ENCODE peak calls at places on chromosomes 4 and X, in six cellular contexts. O, G, H, X, E and N are unnamed samples.

GRCh38 chrX:41923925-41924693 is 755 bp upstream of the CASK start:
- DNase-seq in O (no peak), G (peak), H (peak), X (peak), E (no peak), N (peak)

GRCh38 chr4:23728393-23728792 is 161.5 kb downstream of the PPARGC1A start:
- DNase-seq in O (peak), G (no peak), H (no peak), X (peak), E (peak), N (no peak)

GRCh38 chrX:7146703-7147430 is 645 bp upstream of the STS start:
- DNase-seq in O (no peak), G (peak), H (peak), X (peak), E (no peak), N (peak)

GRCh38 chr4:23163649-23164436 is 471.1 kb downstream of the GBA3 start:
- DNase-seq in O (no peak), G (no peak), H (no peak), X (no peak), E (no peak), N (no peak)

GRCh38 chr4:151158979-151159378 is 59.6 kb downstream of the RPS3A start:
- DNase-seq in O (no peak), G (no peak), H (no peak), X (no peak), E (no peak), N (no peak)

GRCh38 chr4:11635336-11635735 is 206.6 kb upstream of the HS3ST1 start:
- DNase-seq in O (peak), G (no peak), H (no peak), X (peak), E (no peak), N (no peak)

GRCh38 chr4:55444822-55445221 is 49.1 kb downstream of the TMEM165 start:
- DNase-seq in O (no peak), G (no peak), H (no peak), X (peak), E (no peak), N (no peak)

GRCh38 chrX:48683411-48683982 is at the start of gene WAS:
- DNase-seq in O (no peak), G (peak), H (peak), X (no peak), E (no peak), N (peak)

GRCh38 chr4:189001283-189001970 is 862.2 kb downstream of the TRIML1 start:
- DNase-seq in O (no peak), G (no peak), H (no peak), X (no peak), E (no peak), N (no peak)

GRCh38 chr4:68734095-68734494 is 63.6 kb upstream of the UGT2B15 start:
- DNase-seq in O (no peak), G (no peak), H (no peak), X (no peak), E (no peak), N (no peak)

GRCh38 chrX:119981286-119982070 is 37.9 kb upstream of the NKAP start:
- DNase-seq in O (no peak), G (peak), H (peak), X (peak), E (no peak), N (peak)

GRCh38 chr4:5638976-5639375 is 69.4 kb downstream of the EVC2 start:
- DNase-seq in O (no peak), G (no peak), H (no peak), X (peak), E (no peak), N (no peak)

GRCh38 chr4:82415922-82416365 is 14.3 kb downstream of the HNRNPDL start:
- DNase-seq in O (no peak), G (no peak), H (no peak), X (no peak), E (no peak), N (no peak)

GRCh38 chrX:27918799-27919198 is 62.5 kb downstream of the DCAF8L1 start:
- DNase-seq in O (no peak), G (no peak), H (no peak), X (no peak), E (no peak), N (no peak)

GRCh38 chr4:65738134-65738533 is 67.8 kb upstream of the EPHA5 start:
- DNase-seq in O (no peak), G (no peak), H (no peak), X (no peak), E (no peak), N (no peak)

GRCh38 chrX:13119386-13119785 is 75.0 kb upstream of the FAM9C start:
- DNase-seq in O (no peak), G (no peak), H (no peak), X (peak), E (no peak), N (no peak)

GRCh38 chr4:54189140-54189539 is 40.0 kb upstream of the PDGFRA start:
- DNase-seq in O (no peak), G (no peak), H (no peak), X (no peak), E (no peak), N (no peak)

GRCh38 chrX:55731826-55732225 is 14.3 kb downstream of the RRAGB start:
- DNase-seq in O (no peak), G (no peak), H (no peak), X (peak), E (no peak), N (no peak)

GRCh38 chr4:179097741-179098140 is 1655.5 kb upstream of the AGA start:
- DNase-seq in O (no peak), G (peak), H (no peak), X (no peak), E (no peak), N (no peak)

GRCh38 chr4:120922390-120923200 is at the start of gene PRDM5:
- DNase-seq in O (peak), G (no peak), H (peak), X (peak), E (peak), N (peak)

GRCh38 chr4:141132689-141133145 is 552 bp downstream of the RNF150 start:
- DNase-seq in O (no peak), G (no peak), H (peak), X (no peak), E (no peak), N (peak)

GRCh38 chrX:43328358-43328946 is 327.6 kb upstream of the MAOA start:
- DNase-seq in O (no peak), G (peak), H (no peak), X (no peak), E (no peak), N (no peak)

GRCh38 chrX:119885554-119886428 is 9.9 kb upstream of the AKAP14 start:
- DNase-seq in O (no peak), G (peak), H (no peak), X (peak), E (no peak), N (no peak)

GRCh38 chrX:85963736-85964135 is 83.6 kb downstream of the CHM start:
- DNase-seq in O (peak), G (no peak), H (no peak), X (peak), E (peak), N (no peak)

GRCh38 chr4:82493721-82494425 is 63.5 kb downstream of the ENOPH1 start:
- DNase-seq in O (no peak), G (no peak), H (no peak), X (no peak), E (no peak), N (no peak)

GRCh38 chrX:24805201-24805600 is 111.5 kb downstream of the POLA1 start:
- DNase-seq in O (peak), G (no peak), H (no peak), X (no peak), E (no peak), N (no peak)

GRCh38 chr4:78665216-78665615 is 110.9 kb upstream of the BMP2K start:
- DNase-seq in O (no peak), G (no peak), H (no peak), X (no peak), E (no peak), N (no peak)

GRCh38 chr4:4248885-4249203 is 821 bp upstream of the TMEM128 start:
- DNase-seq in O (no peak), G (no peak), H (no peak), X (peak), E (no peak), N (peak)

GRCh38 chrX:43868791-43869190 is 13.5 kb downstream of the MAOB start:
- DNase-seq in O (no peak), G (no peak), H (no peak), X (no peak), E (no peak), N (no peak)

GRCh38 chr4:180292339-180292738 is 1950.9 kb upstream of the TENM3 start:
- DNase-seq in O (no peak), G (no peak), H (no peak), X (no peak), E (no peak), N (no peak)

GRCh38 chrX:2690856-2691542 is at the start of gene CD99:
- DNase-seq in O (no peak), G (peak), H (peak), X (peak), E (peak), N (peak)

GRCh38 chr4:126271266-126271665 is 956.5 kb downstream of the FAT4 start:
- DNase-seq in O (peak), G (no peak), H (no peak), X (no peak), E (no peak), N (no peak)

GRCh38 chrX:146615807-146616206 is 193.8 kb upstream of the CXorf51B start:
- DNase-seq in O (no peak), G (no peak), H (no peak), X (no peak), E (no peak), N (no peak)

GRCh38 chr4:72383439-72383838 is 185.6 kb downstream of the ADAMTS3 start:
- DNase-seq in O (no peak), G (no peak), H (no peak), X (no peak), E (no peak), N (no peak)

DNA sequence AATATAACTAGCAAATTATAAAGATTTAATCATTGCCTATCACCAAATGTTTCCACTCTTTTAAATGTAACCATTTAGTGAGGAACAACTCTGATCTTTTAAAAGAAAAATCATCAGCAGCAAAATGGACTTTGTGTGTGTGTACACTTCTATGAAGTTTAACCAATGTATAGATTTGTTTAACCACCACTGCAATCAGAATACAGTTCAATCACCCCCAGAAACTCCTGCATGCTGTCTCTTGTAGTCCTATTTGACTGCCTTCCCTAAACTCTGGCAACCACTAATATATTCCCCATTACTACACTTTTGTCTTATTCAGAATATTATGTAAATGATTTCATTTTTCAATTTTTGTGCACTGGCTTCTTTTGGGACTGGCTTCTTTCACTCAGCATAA is 1.7 kb upstream of the TCEAL8 start:
- DNase-seq in O (no peak), G (no peak), H (no peak), X (no peak), E (no peak), N (no peak)
- TF ChIP-seq CTCF in O (no peak), G (no peak), H (no peak), X (no peak), E (no peak), N (no peak)

GRCh38 chr4:109798866-109799265 is 2.9 kb downstream of the CFI start:
- DNase-seq in O (no peak), G (no peak), H (no peak), X (no peak), E (no peak), N (no peak)
- TF ChIP-seq CTCF in O (no peak), G (no peak), H (no peak), X (no peak), E (no peak), N (no peak)

DNA sequence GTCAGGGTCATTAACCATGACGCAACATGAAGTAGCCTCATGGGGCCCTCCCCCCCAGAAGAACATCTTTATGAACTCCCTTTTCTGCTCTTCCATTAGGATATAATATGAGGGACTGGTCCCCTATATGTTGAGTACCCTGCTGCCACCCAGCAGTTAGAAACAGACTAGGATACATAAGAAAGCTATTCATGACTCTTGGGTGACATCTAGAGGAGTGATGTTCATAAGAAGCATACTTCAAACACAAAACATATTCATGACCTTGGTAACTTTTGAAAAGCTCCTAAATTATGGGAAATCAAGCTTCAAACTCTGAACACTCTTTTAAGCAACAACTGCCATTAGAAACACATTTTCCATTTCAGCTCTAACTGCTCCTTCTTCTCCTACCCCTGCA is 155.2 kb upstream of the SPIN4 start:
- DNase-seq in O (no peak), G (peak), H (no peak), X (peak), E (peak), N (peak)
- TF ChIP-seq CTCF in O (no peak), G (peak), H (no peak), X (peak), E (peak), N (peak)

GRCh38 chr4:6688879-6689505 is 4.7 kb upstream of the S100P start:
- DNase-seq in O (peak), G (no peak), H (peak), X (peak), E (peak), N (peak)

GRCh38 chr4:6689506-6689960 is 4.1 kb upstream of the S100P start:
- DNase-seq in O (no peak), G (no peak), H (no peak), X (no peak), E (no peak), N (peak)

GRCh38 chr4:6684656-6685055 is 9.0 kb upstream of the S100P start:
- DNase-seq in O (no peak), G (no peak), H (no peak), X (no peak), E (no peak), N (no peak)

GRCh38 chr4:6686104-6686787 is 7.4 kb upstream of the S100P start:
- DNase-seq in O (no peak), G (no peak), H (no peak), X (no peak), E (no peak), N (no peak)

GRCh38 chr4:6687947-6688878 is 5.5 kb upstream of the S100P start:
- DNase-seq in O (no peak), G (no peak), H (no peak), X (no peak), E (no peak), N (peak)
- TF ChIP-seq CTCF in O (no peak), G (no peak), H (no peak), X (no peak), E (no peak), N (no peak)

DNA sequence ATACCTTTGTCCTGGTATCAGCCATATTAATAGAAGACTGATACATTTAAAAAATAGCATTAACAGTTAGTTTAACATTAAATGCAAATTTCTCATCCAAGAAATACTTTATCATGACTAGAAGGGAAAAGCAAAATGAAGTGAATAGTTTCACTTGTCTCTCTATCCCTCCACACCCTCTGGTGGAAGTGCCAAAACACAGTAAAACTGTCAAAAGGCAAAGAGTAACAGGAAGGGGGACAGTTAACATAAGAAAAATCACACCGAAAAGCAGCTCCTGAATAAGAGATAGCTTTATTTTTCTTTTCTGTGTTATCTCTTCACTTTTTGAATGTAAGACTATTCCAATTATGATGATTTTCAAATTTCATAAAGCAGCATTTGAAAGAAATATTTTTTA is 187.2 kb downstream of the FBXW7 start:
- DNase-seq in O (no peak), G (no peak), H (no peak), X (peak), E (no peak), N (no peak)
- TF ChIP-seq CTCF in O (peak), G (peak), H (no peak), X (peak), E (peak), N (peak)

GRCh38 chr4:25002679-25003078 is 28.1 kb downstream of the LGI2 start:
- DNase-seq in O (no peak), G (no peak), H (no peak), X (peak), E (no peak), N (no peak)
- TF ChIP-seq CTCF in O (no peak), G (no peak), H (no peak), X (no peak), E (no peak), N (no peak)

GRCh38 chr4:113293673-113294072 is 244.2 kb downstream of the ANK2 start:
- DNase-seq in O (no peak), G (no peak), H (no peak), X (peak), E (no peak), N (no peak)
- TF ChIP-seq CTCF in O (no peak), G (no peak), H (no peak), X (peak), E (peak), N (no peak)

GRCh38 chr4:153079824-153080486 is 124.3 kb upstream of the TRIM2 start:
- DNase-seq in O (peak), G (no peak), H (no peak), X (no peak), E (no peak), N (no peak)

GRCh38 chr4:153083447-153083921 is 120.8 kb upstream of the TRIM2 start:
- DNase-seq in O (peak), G (peak), H (peak), X (peak), E (peak), N (peak)

GRCh38 chr4:153081181-153081580 is 123.1 kb upstream of the TRIM2 start:
- DNase-seq in O (no peak), G (no peak), H (no peak), X (no peak), E (no peak), N (no peak)

GRCh38 chr4:153082322-153083301 is 121.6 kb upstream of the TRIM2 start:
- DNase-seq in O (no peak), G (no peak), H (no peak), X (no peak), E (no peak), N (no peak)

DNA sequence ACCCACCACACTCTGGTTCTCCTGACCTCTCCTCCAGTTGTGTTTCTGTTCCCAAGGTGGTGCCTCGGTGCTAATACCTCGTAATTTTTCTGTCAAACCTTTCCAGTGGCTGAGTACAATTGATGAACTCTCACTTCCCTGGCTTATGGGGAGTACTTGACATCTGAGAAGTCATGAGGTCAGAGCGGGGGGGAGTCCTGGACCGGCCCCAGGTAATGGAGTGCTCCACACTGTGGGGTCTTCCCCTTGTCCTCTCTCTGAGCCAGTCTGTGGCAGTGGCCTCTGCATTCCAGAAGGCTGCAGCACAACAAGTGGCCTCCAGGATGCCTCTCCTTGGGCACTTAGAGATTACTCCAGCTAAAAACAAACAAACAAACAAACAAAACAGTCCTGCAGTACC is 122.5 kb upstream of the TRIM2 start:
- DNase-seq in O (no peak), G (no peak), H (no peak), X (no peak), E (no peak), N (no peak)
- TF ChIP-seq CTCF in O (no peak), G (no peak), H (no peak), X (no peak), E (no peak), N (no peak)

GRCh38 chr4:7042697-7043464 is at the start of gene TADA2B:
- DNase-seq in O (peak), G (peak), H (peak), X (peak), E (peak), N (peak)
- TF ChIP-seq CTCF in O (no peak), G (peak), H (no peak), X (no peak), E (peak), N (peak)